ENCODE peak calls at places on chromosomes 16 and 17, in six cellular contexts. One of them, this sample, is unnamed.

GRCh38 chr17:47188266-47188665 is 829 bp downstream of the CDC27 start:
- DNase-seq in K562: no peak
- DNase-seq in GM12878: no peak
- DNase-seq in H1: no peak
- DNase-seq in HepG2: no peak
- DNase-seq in GM12891: no peak
- DNase-seq in this sample: no peak

GRCh38 chr16:12392585-12393089 is 411.1 kb downstream of the CPPED1 start:
- DNase-seq in GM12878: no peak
- DNase-seq in GM12891: no peak
- DNase-seq in K562: peak
- DNase-seq in HepG2: no peak
- DNase-seq in H1: no peak
- DNase-seq in this sample: no peak

GRCh38 chr17:70095455-70095854 is 20.4 kb downstream of the KCNJ16 start:
- DNase-seq in GM12878: no peak
- DNase-seq in GM12891: no peak
- DNase-seq in HepG2: no peak
- DNase-seq in H1: no peak
- DNase-seq in K562: no peak
- DNase-seq in this sample: no peak

GRCh38 chr17:50297407-50297865 is 23.2 kb downstream of the TMEM92 start:
- DNase-seq in GM12891: peak
- DNase-seq in K562: peak
- DNase-seq in HepG2: peak
- DNase-seq in GM12878: no peak
- DNase-seq in H1: peak
- DNase-seq in this sample: peak

GRCh38 chr16:68469728-68470460 is 21.6 kb upstream of the SMPD3 start:
- DNase-seq in HepG2: no peak
- DNase-seq in K562: no peak
- DNase-seq in H1: no peak
- DNase-seq in GM12891: no peak
- DNase-seq in GM12878: no peak
- DNase-seq in this sample: no peak

GRCh38 chr17:77428901-77429734 is 288.3 kb downstream of the SEC14L1 start:
- DNase-seq in GM12891: no peak
- DNase-seq in K562: no peak
- DNase-seq in GM12878: no peak
- DNase-seq in H1: no peak
- DNase-seq in HepG2: no peak
- DNase-seq in this sample: no peak

GRCh38 chr17:1653735-1654134 is 4.1 kb upstream of the RILP start:
- DNase-seq in GM12878: no peak
- DNase-seq in H1: no peak
- DNase-seq in HepG2: no peak
- DNase-seq in K562: no peak
- DNase-seq in GM12891: no peak
- DNase-seq in this sample: no peak

GRCh38 chr16:10983175-10983558 is 38.8 kb downstream of the CLEC16A start:
- DNase-seq in K562: no peak
- DNase-seq in GM12891: no peak
- DNase-seq in HepG2: no peak
- DNase-seq in H1: no peak
- DNase-seq in GM12878: no peak
- DNase-seq in this sample: no peak

GRCh38 chr17:21213491-21214014 is 408 bp downstream of the TMEM11 start:
- DNase-seq in H1: no peak
- DNase-seq in GM12878: no peak
- DNase-seq in HepG2: no peak
- DNase-seq in K562: peak
- DNase-seq in GM12891: no peak
- DNase-seq in this sample: no peak

GRCh38 chr16:72590179-72590937 is 418.4 kb upstream of the PMFBP1 start:
- DNase-seq in K562: no peak
- DNase-seq in H1: no peak
- DNase-seq in HepG2: no peak
- DNase-seq in GM12891: no peak
- DNase-seq in GM12878: peak
- DNase-seq in this sample: no peak

GRCh38 chr16:50809561-50809960 is 67.7 kb downstream of the CYLD start:
- DNase-seq in H1: no peak
- DNase-seq in K562: no peak
- DNase-seq in GM12878: no peak
- DNase-seq in HepG2: no peak
- DNase-seq in GM12891: no peak
- DNase-seq in this sample: no peak

GRCh38 chr16:85205747-85206471 is 93.6 kb upstream of the CIBAR2 start:
- DNase-seq in HepG2: peak
- DNase-seq in GM12891: no peak
- DNase-seq in H1: no peak
- DNase-seq in GM12878: no peak
- DNase-seq in K562: peak
- DNase-seq in this sample: no peak

GRCh38 chr17:8905256-8905778 is 37.8 kb upstream of the PIK3R6 start:
- DNase-seq in GM12878: no peak
- DNase-seq in H1: no peak
- DNase-seq in GM12891: no peak
- DNase-seq in HepG2: no peak
- DNase-seq in K562: no peak
- DNase-seq in this sample: no peak

GRCh38 chr17:15957608-15958307 is 12.8 kb downstream of the ADORA2B start:
- DNase-seq in GM12891: no peak
- DNase-seq in H1: no peak
- DNase-seq in GM12878: no peak
- DNase-seq in K562: no peak
- DNase-seq in HepG2: no peak
- DNase-seq in this sample: no peak

GRCh38 chr17:65261682-65262636 is 124.8 kb downstream of the RGS9 start:
- DNase-seq in HepG2: no peak
- DNase-seq in H1: no peak
- DNase-seq in K562: no peak
- DNase-seq in GM12891: no peak
- DNase-seq in GM12878: no peak
- DNase-seq in this sample: no peak

GRCh38 chr17:35734396-35734795 is 3.0 kb downstream of the RASL10B start:
- DNase-seq in HepG2: no peak
- DNase-seq in H1: no peak
- DNase-seq in GM12878: no peak
- DNase-seq in GM12891: no peak
- DNase-seq in K562: no peak
- DNase-seq in this sample: no peak

GRCh38 chr16:87927195-87927562 is 9.2 kb downstream of the CA5A start:
- DNase-seq in K562: no peak
- DNase-seq in HepG2: no peak
- DNase-seq in GM12878: no peak
- DNase-seq in GM12891: no peak
- DNase-seq in H1: no peak
- DNase-seq in this sample: no peak

GRCh38 chr17:45706033-45706432 is 78.1 kb upstream of the CRHR1 start:
- DNase-seq in GM12878: no peak
- DNase-seq in K562: no peak
- DNase-seq in GM12891: no peak
- DNase-seq in HepG2: no peak
- DNase-seq in H1: no peak
- DNase-seq in this sample: no peak

GRCh38 chr17:69060835-69061234 is at the start of gene ABCA9:
- DNase-seq in GM12878: no peak
- DNase-seq in K562: no peak
- DNase-seq in H1: no peak
- DNase-seq in HepG2: no peak
- DNase-seq in GM12891: no peak
- DNase-seq in this sample: no peak
- TF ChIP-seq POLR2AphosphoS5 in GM12878: no peak
- TF ChIP-seq POLR2AphosphoS5 in K562: no peak
- TF ChIP-seq POLR2AphosphoS5 in H1: no peak
- TF ChIP-seq POLR2AphosphoS5 in HepG2: no peak
- TF ChIP-seq POLR2AphosphoS5 in GM12891: no peak
- TF ChIP-seq POLR2AphosphoS5 in this sample: no peak

GRCh38 chr17:58476812-58477211 is 11.4 kb downstream of the HSF5 start:
- DNase-seq in GM12878: no peak
- DNase-seq in HepG2: no peak
- DNase-seq in H1: no peak
- DNase-seq in K562: no peak
- DNase-seq in GM12891: no peak
- DNase-seq in this sample: no peak
- TF ChIP-seq POLR2A in GM12878: no peak
- TF ChIP-seq POLR2A in HepG2: no peak
- TF ChIP-seq POLR2A in H1: no peak
- TF ChIP-seq POLR2A in K562: no peak
- TF ChIP-seq POLR2A in GM12891: no peak
- TF ChIP-seq POLR2A in this sample: no peak

DNA sequence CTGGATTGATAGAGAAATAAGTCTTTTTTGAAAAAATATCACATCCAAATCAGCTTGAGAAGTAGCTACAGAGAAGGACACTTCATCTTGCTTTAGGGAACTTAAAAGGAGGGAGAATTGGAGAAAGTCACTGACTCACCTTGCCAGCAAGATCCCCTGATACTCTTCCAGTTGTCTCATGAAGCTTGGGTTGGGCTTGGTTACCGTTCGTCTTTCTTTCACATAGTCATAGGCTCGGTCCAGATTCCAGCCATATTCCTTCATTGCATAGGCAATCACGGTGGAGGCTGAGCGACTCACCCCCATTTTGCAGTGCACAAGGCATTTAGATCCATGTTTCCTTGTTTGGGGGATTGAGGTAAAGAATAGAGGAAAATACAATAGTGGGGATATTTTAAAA is 25.3 kb upstream of the CORO6 start:
- DNase-seq in GM12891: no peak
- DNase-seq in K562: no peak
- DNase-seq in HepG2: no peak
- DNase-seq in GM12878: no peak
- DNase-seq in H1: no peak
- DNase-seq in this sample: no peak
- TF ChIP-seq TAF1 in GM12891: no peak
- TF ChIP-seq TAF1 in K562: no peak
- TF ChIP-seq TAF1 in HepG2: no peak
- TF ChIP-seq TAF1 in GM12878: no peak
- TF ChIP-seq TAF1 in H1: no peak
- TF ChIP-seq TAF1 in this sample: no peak

GRCh38 chr17:7330099-7331015 is 1.2 kb upstream of the NEURL4 start:
- DNase-seq in GM12891: peak
- DNase-seq in H1: no peak
- DNase-seq in GM12878: no peak
- DNase-seq in HepG2: peak
- DNase-seq in K562: peak
- DNase-seq in this sample: peak
- TF ChIP-seq POLR2AphosphoS5 in GM12891: no peak
- TF ChIP-seq POLR2AphosphoS5 in H1: peak
- TF ChIP-seq POLR2AphosphoS5 in GM12878: no peak
- TF ChIP-seq POLR2AphosphoS5 in HepG2: no peak
- TF ChIP-seq POLR2AphosphoS5 in K562: no peak
- TF ChIP-seq POLR2AphosphoS5 in this sample: no peak

DNA sequence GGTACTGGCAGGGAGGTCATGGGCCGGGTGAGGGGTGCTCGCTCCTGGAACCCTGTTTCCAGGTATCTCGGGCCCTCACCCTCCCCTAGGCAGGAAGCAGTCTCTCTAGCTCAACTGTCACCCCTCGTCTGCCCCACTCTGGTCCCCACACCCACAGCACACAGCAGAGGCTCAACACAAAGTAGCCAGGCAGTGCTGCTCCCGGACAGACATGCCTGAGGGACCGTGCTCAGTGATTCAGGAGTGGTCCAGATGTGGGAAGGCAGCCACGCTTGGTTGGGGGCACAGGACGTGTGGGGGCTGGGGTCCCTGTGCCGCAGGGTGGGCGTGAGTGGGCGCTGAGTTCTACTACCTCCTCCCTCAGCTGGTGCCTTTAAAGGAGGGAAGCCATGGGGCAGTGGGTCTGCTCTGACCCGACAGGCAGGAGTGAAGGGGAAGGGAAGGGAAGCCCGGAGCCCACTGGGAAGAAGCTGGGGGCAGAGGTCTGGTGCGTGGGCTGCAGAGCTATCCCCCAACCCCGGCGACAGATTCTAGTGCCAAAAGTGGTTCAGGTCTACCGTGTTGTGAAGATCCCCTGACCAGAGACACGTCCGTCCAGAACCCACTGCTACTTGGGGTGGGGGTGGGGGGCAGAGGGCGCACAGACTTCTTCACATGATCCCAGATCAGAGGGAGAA is 11.8 kb downstream of the SLC16A3 start:
- DNase-seq in H1: no peak
- DNase-seq in GM12891: no peak
- DNase-seq in GM12878: no peak
- DNase-seq in K562: no peak
- DNase-seq in HepG2: no peak
- DNase-seq in this sample: no peak
- TF ChIP-seq POLR2A in H1: no peak
- TF ChIP-seq POLR2A in GM12891: peak
- TF ChIP-seq POLR2A in GM12878: peak
- TF ChIP-seq POLR2A in K562: no peak
- TF ChIP-seq POLR2A in HepG2: no peak
- TF ChIP-seq POLR2A in this sample: no peak

GRCh38 chr17:75634754-75635609 is 1.7 kb downstream of the SMIM5 start:
- DNase-seq in HepG2: no peak
- DNase-seq in GM12878: no peak
- DNase-seq in K562: no peak
- DNase-seq in H1: no peak
- DNase-seq in GM12891: no peak
- DNase-seq in this sample: no peak
- TF ChIP-seq TAF1 in HepG2: no peak
- TF ChIP-seq TAF1 in GM12878: no peak
- TF ChIP-seq TAF1 in K562: no peak
- TF ChIP-seq TAF1 in H1: no peak
- TF ChIP-seq TAF1 in GM12891: no peak
- TF ChIP-seq TAF1 in this sample: no peak

This sample was measured in GM12892.